ENCODE peak calls at places on chromosome 20, in seven cellular contexts. N is CD4-positive, CD25-positive, alpha-beta regulatory T cell; T is AG09309; O is body of pancreas; A is dorsolateral prefrontal cortex; L is AG04450; M is AG10803. R is an unnamed sample.

GRCh38 chr20:1500496-1500895 is 9.3 kb upstream of the SIRPB2 start:
- DNase-seq in N (no peak), T (no peak), O (no peak), A (no peak), L (no peak), M (no peak), R (no peak)

GRCh38 chr20:2698912-2699311 is 6.3 kb downstream of the EBF4 start:
- DNase-seq in N (no peak), T (no peak), O (no peak), A (no peak), L (no peak), M (no peak), R (no peak)

GRCh38 chr20:5513975-5514516 is 197.3 kb upstream of the PROKR2 start:
- DNase-seq in N (no peak), T (no peak), O (no peak), A (no peak), L (no peak), M (peak), R (no peak)

GRCh38 chr20:21395039-21395665 is 2.2 kb downstream of the NKX2-4 start:
- DNase-seq in N (no peak), T (no peak), O (no peak), A (no peak), L (no peak), M (no peak), R (no peak)

GRCh38 chr20:36285746-36286447 is 20.2 kb upstream of the DLGAP4 start:
- DNase-seq in N (no peak), T (no peak), O (no peak), A (no peak), L (no peak), M (no peak), R (no peak)

GRCh38 chr20:54292186-54292585 is 84.3 kb downstream of the PFDN4 start:
- DNase-seq in N (no peak), T (no peak), O (no peak), A (no peak), L (no peak), M (peak), R (peak)

GRCh38 chr20:30489604-30490003 is 767.9 kb upstream of the DEFB115 start:
- DNase-seq in N (no peak), T (no peak), O (no peak), A (no peak), L (no peak), M (no peak), R (no peak)

GRCh38 chr20:24531626-24532419 is 62.4 kb downstream of the SYNDIG1 start:
- DNase-seq in N (no peak), T (no peak), O (no peak), A (no peak), L (no peak), M (no peak), R (no peak)

GRCh38 chr20:46746972-46747371 is 37.5 kb downstream of the SLC2A10 start:
- DNase-seq in N (no peak), T (no peak), O (no peak), A (no peak), L (no peak), M (peak), R (no peak)

GRCh38 chr20:21228511-21228910 is 74.6 kb upstream of the XRN2 start:
- DNase-seq in N (no peak), T (no peak), O (no peak), A (no peak), L (no peak), M (no peak), R (no peak)

GRCh38 chr20:13525225-13525940 is 113.3 kb downstream of the TASP1 start:
- DNase-seq in N (no peak), T (peak), O (no peak), A (no peak), L (peak), M (peak), R (peak)

GRCh38 chr20:61120595-61121515 is 131.2 kb upstream of the CDH4 start:
- DNase-seq in N (peak), T (peak), O (peak), A (no peak), L (peak), M (peak), R (peak)

DNA sequence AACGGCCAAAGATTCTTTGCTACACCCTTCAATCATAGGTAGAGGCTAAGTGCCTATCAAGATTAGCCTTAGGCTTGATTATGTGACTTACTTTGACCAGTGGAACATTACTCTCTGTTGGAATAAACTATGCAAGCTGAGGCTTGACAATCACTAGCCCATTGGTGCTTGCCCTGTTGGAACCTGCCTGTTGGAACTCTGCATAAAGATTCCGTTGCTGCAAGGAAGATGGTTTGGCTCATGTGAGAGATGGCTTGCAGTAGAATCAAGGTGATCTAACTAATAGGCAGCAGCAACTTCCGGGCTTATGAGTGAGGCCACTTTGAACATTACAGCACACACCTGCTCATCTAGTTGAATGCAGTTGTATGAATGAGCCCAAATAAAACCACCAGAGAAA is 227.7 kb upstream of the TSHZ2 start:
- DNase-seq in N (no peak), T (no peak), O (no peak), A (no peak), L (no peak), M (no peak), R (no peak)
- H3K4me3 ChIP-seq in N (no peak), T (no peak), O (no peak), A (no peak), L (no peak), M (no peak), R (no peak)

GRCh38 chr20:63214514-63214913 is 1.4 kb downstream of the YTHDF1 start:
- DNase-seq in N (no peak), T (no peak), O (no peak), A (no peak), L (no peak), M (no peak), R (no peak)
- H3K4me3 ChIP-seq in N (peak), T (peak), O (no peak), A (peak), L (peak), M (peak), R (no peak)

GRCh38 chr20:38722708-38723068 is 1.6 kb upstream of the SLC32A1 start:
- DNase-seq in N (no peak), T (no peak), O (no peak), A (no peak), L (no peak), M (no peak), R (no peak)
- H3K4me3 ChIP-seq in N (no peak), T (no peak), O (no peak), A (peak), L (no peak), M (no peak), R (no peak)

GRCh38 chr20:18057106-18057993 is at the start of gene OVOL2:
- DNase-seq in N (no peak), T (no peak), O (peak), A (no peak), L (no peak), M (no peak), R (no peak)

GRCh38 chr20:18058661-18059467 is 1.1 kb upstream of the OVOL2 start:
- DNase-seq in N (no peak), T (no peak), O (peak), A (no peak), L (no peak), M (no peak), R (no peak)

GRCh38 chr20:18059603-18060002 is 1.9 kb upstream of the OVOL2 start:
- DNase-seq in N (no peak), T (no peak), O (no peak), A (no peak), L (no peak), M (no peak), R (no peak)

GRCh38 chr20:18056174-18057105 is 1.3 kb downstream of the OVOL2 start:
- DNase-seq in N (no peak), T (no peak), O (peak), A (no peak), L (no peak), M (no peak), R (no peak)

DNA sequence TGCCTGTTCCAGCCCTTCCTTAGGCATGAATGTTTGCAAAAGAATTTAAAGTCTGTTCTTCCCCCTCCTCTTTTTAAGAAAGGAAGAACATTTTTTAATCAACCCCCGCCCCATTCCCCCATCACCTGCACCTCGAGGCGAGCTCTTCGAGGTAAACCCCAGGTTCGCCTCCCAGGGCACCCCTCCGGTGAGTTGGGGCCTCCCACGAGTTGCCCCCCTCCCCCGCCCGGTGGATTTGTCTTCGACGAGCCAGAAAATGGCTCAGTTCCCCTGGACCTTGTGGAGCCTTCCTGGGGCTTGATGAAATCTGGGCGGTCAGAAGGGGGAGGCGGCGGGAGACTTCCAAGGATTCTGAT is 256 bp upstream of the OVOL2 start:
- DNase-seq in N (no peak), T (no peak), O (no peak), A (no peak), L (no peak), M (no peak), R (no peak)
- H3K4me3 ChIP-seq in N (no peak), T (no peak), O (no peak), A (peak), L (no peak), M (no peak), R (no peak)

GRCh38 chr20:44187763-44188709 is 1.0 kb upstream of the JPH2 start:
- DNase-seq in N (no peak), T (no peak), O (no peak), A (no peak), L (no peak), M (peak), R (no peak)
- H3K4me3 ChIP-seq in N (no peak), T (peak), O (no peak), A (peak), L (peak), M (peak), R (peak)

GRCh38 chr20:55774628-55775027 is 230.7 kb downstream of the CBLN4 start:
- DNase-seq in N (no peak), T (no peak), O (no peak), A (no peak), L (no peak), M (no peak), R (no peak)
- H3K4me3 ChIP-seq in N (no peak), T (no peak), O (no peak), A (no peak), L (no peak), M (no peak), R (no peak)

GRCh38 chr20:32184953-32185603 is 22.5 kb downstream of the PLAGL2 start:
- DNase-seq in N (no peak), T (no peak), O (no peak), A (no peak), L (no peak), M (no peak), R (no peak)

GRCh38 chr20:32179934-32180333 is 27.6 kb downstream of the PLAGL2 start:
- DNase-seq in N (no peak), T (no peak), O (no peak), A (no peak), L (no peak), M (no peak), R (no peak)

GRCh38 chr20:32183947-32184635 is 23.5 kb downstream of the PLAGL2 start:
- DNase-seq in N (no peak), T (no peak), O (no peak), A (no peak), L (no peak), M (no peak), R (no peak)

GRCh38 chr20:32181606-32182005 is 25.9 kb downstream of the PLAGL2 start:
- DNase-seq in N (no peak), T (no peak), O (no peak), A (no peak), L (no peak), M (no peak), R (no peak)

DNA sequence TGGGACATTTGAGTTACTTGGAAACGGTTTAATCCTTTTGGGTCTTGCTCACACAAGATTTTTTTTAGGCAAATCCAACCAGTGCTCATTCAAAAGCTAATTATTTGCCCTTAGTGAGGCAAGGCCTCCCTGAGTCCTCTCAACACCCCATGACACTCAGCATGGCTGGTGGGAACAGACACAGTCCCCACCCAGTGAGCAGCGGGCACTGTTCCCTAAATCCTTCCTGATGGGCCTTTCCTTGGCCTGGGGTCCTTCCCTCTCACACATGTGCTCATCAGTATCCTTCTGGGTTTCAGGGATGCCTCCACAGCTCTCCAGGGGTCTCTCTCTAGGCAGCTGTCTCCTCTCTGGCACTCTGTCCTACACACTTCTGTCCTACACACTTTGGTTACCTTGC is 28.0 kb downstream of the PLAGL2 start:
- DNase-seq in N (no peak), T (no peak), O (no peak), A (no peak), L (no peak), M (no peak), R (no peak)
- H3K4me3 ChIP-seq in N (no peak), T (no peak), O (no peak), A (no peak), L (no peak), M (no peak), R (no peak)

R was measured in skeletal muscle cell.